ENCODE peak calls at places on chromosome 1, in seven cellular contexts. X, C, Z, G, D, M and K are unnamed samples.

GRCh38 chr1:176897350-176898236 is 266.9 kb downstream of the ASTN1 start:
- DNase-seq in X (no peak), C (peak; percentile 29), Z (no peak), G (peak; percentile 46), D (no peak), M (peak; percentile 64), K (peak; percentile 76)

GRCh38 chr1:65788762-65789161 is 3.9 kb upstream of the PDE4B start:
- DNase-seq in X (no peak), C (no peak), Z (no peak), G (no peak), D (no peak), M (no peak), K (no peak)

GRCh38 chr1:117676615-117677130 is 70.8 kb downstream of the TENT5C start:
- DNase-seq in X (no peak), C (no peak), Z (no peak), G (no peak), D (no peak), M (no peak), K (no peak)

GRCh38 chr1:217718873-217719272 is 87.7 kb downstream of the SPATA17 start:
- DNase-seq in X (no peak), C (no peak), Z (no peak), G (peak; percentile 6), D (no peak), M (peak; percentile 80), K (peak; percentile 52)

GRCh38 chr1:22104865-22105437 is 37.9 kb downstream of the WNT4 start:
- DNase-seq in X (no peak), C (no peak), Z (no peak), G (no peak), D (no peak), M (no peak), K (no peak)

GRCh38 chr1:205626216-205626615 is 5.6 kb downstream of the ELK4 start:
- DNase-seq in X (no peak), C (no peak), Z (no peak), G (no peak), D (no peak), M (no peak), K (no peak)

GRCh38 chr1:32068891-32069590 is 3.7 kb upstream of the TMEM39B start:
- DNase-seq in X (no peak), C (no peak), Z (no peak), G (peak; percentile 59), D (no peak), M (peak; percentile 64), K (peak; percentile 39)

GRCh38 chr1:30847358-30847972 is 61.1 kb downstream of the SDC3 start:
- DNase-seq in X (no peak), C (peak; percentile 78), Z (no peak), G (peak; percentile 44), D (no peak), M (peak; percentile 86), K (peak; percentile 75)

GRCh38 chr1:206691604-206692003 is 6.9 kb downstream of the MAPKAPK2 start:
- DNase-seq in X (no peak), C (no peak), Z (no peak), G (no peak), D (no peak), M (peak; percentile 78), K (no peak)